ENCODE peak calls at places on chromosomes 16 and 17, in seven cellular contexts. C, N, B, G, V, F and M are unnamed samples.

GRCh38 chr16:84690088-84690819 is 9.5 kb upstream of the USP10 start:
- DNase-seq in C (no peak), N (no peak), B (no peak), G (no peak), V (no peak), F (no peak), M (no peak)

GRCh38 chr16:19601083-19601976 is 45.8 kb downstream of the VPS35L start:
- DNase-seq in C (peak), N (peak), B (no peak), G (peak), V (peak), F (peak), M (peak)

GRCh38 chr17:47802341-47803022 is 19.1 kb downstream of the OSBPL7 start:
- DNase-seq in C (peak), N (peak), B (peak), G (peak), V (peak), F (peak), M (peak)

GRCh38 chr16:25855818-25856217 is 164.1 kb downstream of the HS3ST4 start:
- DNase-seq in C (no peak), N (peak), B (no peak), G (no peak), V (no peak), F (no peak), M (no peak)

GRCh38 chr16:66357523-66357928 is 9.0 kb upstream of the CDH5 start:
- DNase-seq in C (peak), N (peak), B (peak), G (peak), V (peak), F (peak), M (peak)

GRCh38 chr17:31722251-31723056 is 136.6 kb downstream of the COPRS start:
- DNase-seq in C (peak), N (no peak), B (no peak), G (no peak), V (peak), F (peak), M (no peak)

GRCh38 chr16:66107661-66108060 is 258.8 kb upstream of the CDH5 start:
- DNase-seq in C (peak), N (no peak), B (no peak), G (no peak), V (peak), F (peak), M (no peak)

GRCh38 chr17:81197831-81198490 is 24.8 kb downstream of the CEP131 start:
- DNase-seq in C (no peak), N (no peak), B (no peak), G (no peak), V (no peak), F (no peak), M (no peak)